ENCODE peak calls at places on chromosomes 12 and 14, in six cellular contexts. L, Z, W, U, M and N are unnamed samples.

GRCh38 chr14:100586520-100587247 is 533 bp downstream of the BEGAIN start:
- DNase-seq in L (no peak), Z (peak; percentile 41), W (peak; percentile 35), U (no peak), M (peak; percentile 6), N (no peak)

GRCh38 chr12:4580165-4580773 is 18.3 kb downstream of the DYRK4 start:
- DNase-seq in L (no peak), Z (no peak), W (no peak), U (no peak), M (no peak), N (no peak)

GRCh38 chr12:51900323-51900889 is 6.9 kb upstream of the ACVRL1 start:
- DNase-seq in L (no peak), Z (no peak), W (peak; percentile 57), U (no peak), M (no peak), N (no peak)

GRCh38 chr14:54556535-54556934 is 10.4 kb upstream of the SAMD4A start:
- DNase-seq in L (no peak), Z (no peak), W (no peak), U (no peak), M (no peak), N (no peak)

GRCh38 chr12:54306925-54307731 is 6.3 kb upstream of the NFE2 start:
- DNase-seq in L (peak; percentile 64), Z (peak; percentile 60), W (no peak), U (peak; percentile 68), M (peak; percentile 71), N (peak; percentile 88)

GRCh38 chr14:54132485-54132884 is 175.9 kb upstream of the BMP4 start:
- DNase-seq in L (no peak), Z (no peak), W (no peak), U (no peak), M (no peak), N (no peak)

GRCh38 chr14:63468273-63468672 is 74.9 kb downstream of the PPP2R5E start:
- DNase-seq in L (no peak), Z (no peak), W (no peak), U (no peak), M (no peak), N (no peak)

GRCh38 chr14:99772371-99773283 is 20.6 kb upstream of the EML1 start:
- DNase-seq in L (no peak), Z (no peak), W (peak; percentile 42), U (no peak), M (no peak), N (no peak)

GRCh38 chr14:54660712-54661111 is 93.8 kb downstream of the SAMD4A start:
- DNase-seq in L (no peak), Z (no peak), W (no peak), U (no peak), M (no peak), N (no peak)

GRCh38 chr12:7292300-7292699 is 11.6 kb upstream of the ACSM4 start:
- DNase-seq in L (no peak), Z (no peak), W (no peak), U (no peak), M (no peak), N (no peak)

GRCh38 chr14:99234366-99234765 is 37.6 kb downstream of the BCL11B start:
- DNase-seq in L (no peak), Z (no peak), W (no peak), U (no peak), M (no peak), N (no peak)

GRCh38 chr12:29187756-29188155 is 38.7 kb downstream of the FAR2 start:
- DNase-seq in L (no peak), Z (no peak), W (no peak), U (no peak), M (no peak), N (no peak)

GRCh38 chr12:26410686-26411085 is 215.3 kb downstream of the SSPN start:
- DNase-seq in L (no peak), Z (no peak), W (no peak), U (no peak), M (no peak), N (no peak)

GRCh38 chr12:14824012-14824634 is 10.1 kb upstream of the SMCO3 start:
- DNase-seq in L (no peak), Z (no peak), W (no peak), U (no peak), M (no peak), N (no peak)

GRCh38 chr14:82180057-82180620 is 646.5 kb upstream of the SEL1L start:
- DNase-seq in L (no peak), Z (no peak), W (no peak), U (no peak), M (no peak), N (no peak)

GRCh38 chr12:108063192-108063591 is 65.9 kb upstream of the WSCD2 start:
- DNase-seq in L (no peak), Z (no peak), W (no peak), U (peak; percentile 36), M (no peak), N (no peak)

GRCh38 chr12:113068312-113068935 is 11.9 kb downstream of the DTX1 start:
- DNase-seq in L (peak; percentile 27), Z (no peak), W (no peak), U (no peak), M (no peak), N (no peak)

GRCh38 chr14:44954750-44955149 is 7.0 kb downstream of the KLHL28 start:
- DNase-seq in L (no peak), Z (no peak), W (no peak), U (no peak), M (no peak), N (no peak)

GRCh38 chr14:22084393-22085281 is 411.0 kb upstream of the OR4E1 start:
- DNase-seq in L (no peak), Z (peak; percentile 15), W (no peak), U (peak; percentile 64), M (no peak), N (no peak)

GRCh38 chr12:109165599-109165998 is 49.2 kb downstream of the ACACB start:
- DNase-seq in L (no peak), Z (no peak), W (no peak), U (no peak), M (no peak), N (no peak)

GRCh38 chr12:123483602-123484273 is 25.8 kb downstream of the SNRNP35 start:
- DNase-seq in L (no peak), Z (no peak), W (no peak), U (no peak), M (no peak), N (no peak)

GRCh38 chr12:31853977-31854376 is 105.2 kb upstream of the RESF1 start:
- DNase-seq in L (no peak), Z (no peak), W (no peak), U (no peak), M (no peak), N (no peak)
- H3K9me3 ChIP-seq in L (peaks cover under 1% of the 10 kb centered on the region), Z (no peaks in the 10 kb centered on the region), W (peaks cover 11% of the 10 kb centered on the region), U (peaks cover 8% of the 10 kb centered on the region), M (peaks cover 23% of the 10 kb centered on the region), N (peaks cover 16% of the 10 kb centered on the region)

GRCh38 chr12:24754690-24755638 is 193.9 kb downstream of the BCAT1 start:
- DNase-seq in L (no peak), Z (no peak), W (no peak), U (no peak), M (no peak), N (no peak)

GRCh38 chr12:24756479-24757024 is 192.3 kb downstream of the BCAT1 start:
- DNase-seq in L (no peak), Z (no peak), W (no peak), U (no peak), M (no peak), N (no peak)

GRCh38 chr12:24751181-24751580 is 197.7 kb downstream of the BCAT1 start:
- DNase-seq in L (no peak), Z (no peak), W (no peak), U (no peak), M (no peak), N (no peak)

GRCh38 chr12:24750263-24750662 is 198.6 kb downstream of the BCAT1 start:
- DNase-seq in L (no peak), Z (no peak), W (no peak), U (no peak), M (no peak), N (no peak)

GRCh38 chr12:24752763-24753462 is 196.0 kb downstream of the BCAT1 start:
- DNase-seq in L (no peak), Z (no peak), W (no peak), U (no peak), M (no peak), N (no peak)
- H3K4me1 ChIP-seq in L (peaks cover 13% of the 10 kb centered on the region), Z (peaks cover 7% of the 10 kb centered on the region), W (no peaks in the 10 kb centered on the region), U (no peaks in the 10 kb centered on the region), M (no peaks in the 10 kb centered on the region), N (no peaks in the 10 kb centered on the region)

DNA sequence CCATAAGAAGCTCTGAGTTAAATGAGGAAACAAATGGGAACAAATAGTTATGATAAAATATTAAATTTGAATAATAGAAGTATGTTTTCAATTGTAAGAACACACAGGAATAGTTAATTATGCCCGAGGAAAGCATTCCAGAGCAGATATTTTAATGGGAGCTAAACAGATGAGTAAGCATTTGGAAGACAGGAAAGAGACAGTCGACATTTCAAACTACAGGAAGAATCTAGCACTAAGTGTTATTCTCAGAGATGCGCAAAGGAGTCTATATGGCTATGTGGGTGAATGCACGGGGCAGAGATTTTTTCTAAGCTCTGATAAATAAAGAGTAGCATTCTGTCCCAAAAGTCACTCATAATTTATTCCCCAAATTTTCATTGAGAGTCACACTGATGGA is 64.5 kb upstream of the SSTR1 start:
- DNase-seq in L (no peak), Z (no peak), W (no peak), U (no peak), M (no peak), N (no peak)
- TF ChIP-seq CTCF in L (no peak), Z (no peak), W (no peak), U (no peak), M (no peak), N (no peak)

GRCh38 chr12:132256646-132257045 is 72.7 kb downstream of the GALNT9 start:
- DNase-seq in L (no peak), Z (no peak), W (no peak), U (no peak), M (no peak), N (no peak)

GRCh38 chr12:132255642-132256041 is 73.7 kb downstream of the GALNT9 start:
- DNase-seq in L (no peak), Z (no peak), W (no peak), U (no peak), M (no peak), N (no peak)

GRCh38 chr12:132258543-132258942 is 70.8 kb downstream of the GALNT9 start:
- DNase-seq in L (no peak), Z (no peak), W (no peak), U (no peak), M (peak; percentile 9), N (no peak)

GRCh38 chr12:132257955-132258490 is 71.4 kb downstream of the GALNT9 start:
- DNase-seq in L (no peak), Z (no peak), W (no peak), U (no peak), M (peak; percentile 0), N (no peak)

DNA sequence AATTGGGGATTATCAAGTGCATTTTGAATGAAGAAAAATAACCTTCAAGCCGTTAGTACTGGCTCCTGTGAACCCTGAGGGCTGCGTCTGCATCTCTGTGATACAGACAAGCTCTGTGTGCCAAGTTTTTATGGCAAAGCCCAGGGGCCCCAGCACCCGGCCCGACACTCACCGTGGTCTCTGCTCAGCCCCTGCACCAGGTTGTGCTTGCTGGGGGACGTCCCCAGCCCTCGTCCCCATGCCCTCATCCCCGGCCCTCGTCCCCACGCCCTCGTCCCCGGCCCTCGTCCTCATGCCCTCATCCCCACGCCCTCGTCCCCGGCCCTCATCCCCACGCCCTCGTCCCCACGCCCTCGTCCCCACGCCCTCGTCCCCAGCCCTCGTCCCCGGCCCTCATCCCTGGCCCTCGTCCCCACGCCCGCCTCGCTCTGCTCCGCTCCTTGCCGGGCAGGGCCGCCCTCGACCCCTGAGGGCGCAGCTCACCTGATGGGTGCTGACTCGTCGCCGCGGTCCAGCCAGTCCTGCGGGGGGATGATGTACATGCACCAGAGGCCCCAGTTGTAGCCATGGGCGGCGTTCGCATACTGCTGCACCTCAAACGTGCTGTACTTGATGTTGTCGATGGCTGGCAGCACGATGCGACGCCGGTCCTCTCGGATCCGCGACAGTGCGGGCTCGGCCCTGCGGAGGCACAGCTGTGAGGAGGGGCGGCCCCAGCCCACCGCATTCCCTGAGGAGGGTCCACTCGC is 72.0 kb downstream of the GALNT9 start:
- DNase-seq in L (no peak), Z (no peak), W (no peak), U (no peak), M (no peak), N (peak; percentile 30)
- H3K9me3 ChIP-seq in L (no peaks in the 10 kb centered on the region), Z (no peaks in the 10 kb centered on the region), W (no peaks in the 10 kb centered on the region), U (no peaks in the 10 kb centered on the region), M (no peaks in the 10 kb centered on the region), N (no peaks in the 10 kb centered on the region)